ENCODE peak calls at places on chromosome 22, in four cellular contexts. L, F, Z and X are unnamed samples. For H3K4me1, the result is how much of the 10 kb centered on the place peaks cover.

GRCh38 chr22:21455334-21456089 is 11.7 kb upstream of the TMEM191C start:
- DNase-seq in Z (no peak), L (peak), F (peak), X (no peak)

GRCh38 chr22:35766654-35767580 is 49.2 kb downstream of the APOL5 start:
- DNase-seq in L (no peak), Z (no peak), F (no peak), X (no peak)

GRCh38 chr22:49232319-49233067 is 595.2 kb downstream of the BRD1 start:
- DNase-seq in F (no peak), L (peak), Z (no peak), X (no peak)

GRCh38 chr22:46929689-46930225 is 167.3 kb downstream of the TBC1D22A start:
- DNase-seq in F (no peak), Z (no peak), L (no peak), X (peak)

GRCh38 chr22:30667092-30667485 is 586 bp downstream of the DUSP18 start:
- DNase-seq in Z (no peak), F (no peak), L (no peak), X (peak)

GRCh38 chr22:29380032-29380781 is 8.2 kb downstream of the AP1B1 start:
- DNase-seq in F (no peak), Z (no peak), L (no peak), X (peak)

GRCh38 chr22:27299181-27300085 is 502.1 kb downstream of the MN1 start:
- DNase-seq in F (no peak), Z (no peak), L (no peak), X (no peak)

GRCh38 chr22:49995059-49995412 is 17.5 kb downstream of the IL17REL start:
- DNase-seq in F (no peak), L (no peak), Z (no peak), X (no peak)

GRCh38 chr22:22916952-22917290 is 29.3 kb downstream of the IGLL5 start:
- DNase-seq in L (no peak), F (no peak), Z (no peak), X (no peak)

GRCh38 chr22:27815826-27816530 is 14.4 kb upstream of the MN1 start:
- DNase-seq in Z (no peak), F (no peak), L (no peak), X (no peak)

GRCh38 chr22:17077255-17077654 is 7.5 kb upstream of the IL17RA start:
- DNase-seq in Z (no peak), L (no peak), F (no peak), X (peak)

GRCh38 chr22:47355388-47355725 is 592.9 kb downstream of the TBC1D22A start:
- DNase-seq in Z (no peak), F (no peak), L (no peak), X (no peak)

GRCh38 chr22:49203863-49204598 is 623.6 kb downstream of the BRD1 start:
- DNase-seq in Z (no peak), F (no peak), L (peak), X (no peak)

GRCh38 chr22:30047364-30047738 is 32.9 kb upstream of the HORMAD2 start:
- DNase-seq in F (no peak), L (peak), Z (no peak), X (no peak)

GRCh38 chr22:50196256-50196655 is 4.6 kb upstream of the SELENOO start:
- DNase-seq in F (no peak), L (no peak), Z (no peak), X (no peak)

GRCh38 chr22:22576244-22576988 is 17.4 kb upstream of the PRAME start:
- DNase-seq in F (peak), Z (peak), L (peak), X (peak)

GRCh38 chr22:38981005-38981658 is 1.0 kb upstream of the APOBEC3B start:
- DNase-seq in F (no peak), Z (no peak), L (peak), X (peak)

GRCh38 chr22:35842954-35843353 is 125.3 kb downstream of the APOL5 start:
- DNase-seq in Z (no peak), F (no peak), L (peak), X (peak)

GRCh38 chr22:26636296-26636695 is 14.5 kb downstream of the CRYBA4 start:
- DNase-seq in L (no peak), Z (no peak), F (no peak), X (no peak)

DNA sequence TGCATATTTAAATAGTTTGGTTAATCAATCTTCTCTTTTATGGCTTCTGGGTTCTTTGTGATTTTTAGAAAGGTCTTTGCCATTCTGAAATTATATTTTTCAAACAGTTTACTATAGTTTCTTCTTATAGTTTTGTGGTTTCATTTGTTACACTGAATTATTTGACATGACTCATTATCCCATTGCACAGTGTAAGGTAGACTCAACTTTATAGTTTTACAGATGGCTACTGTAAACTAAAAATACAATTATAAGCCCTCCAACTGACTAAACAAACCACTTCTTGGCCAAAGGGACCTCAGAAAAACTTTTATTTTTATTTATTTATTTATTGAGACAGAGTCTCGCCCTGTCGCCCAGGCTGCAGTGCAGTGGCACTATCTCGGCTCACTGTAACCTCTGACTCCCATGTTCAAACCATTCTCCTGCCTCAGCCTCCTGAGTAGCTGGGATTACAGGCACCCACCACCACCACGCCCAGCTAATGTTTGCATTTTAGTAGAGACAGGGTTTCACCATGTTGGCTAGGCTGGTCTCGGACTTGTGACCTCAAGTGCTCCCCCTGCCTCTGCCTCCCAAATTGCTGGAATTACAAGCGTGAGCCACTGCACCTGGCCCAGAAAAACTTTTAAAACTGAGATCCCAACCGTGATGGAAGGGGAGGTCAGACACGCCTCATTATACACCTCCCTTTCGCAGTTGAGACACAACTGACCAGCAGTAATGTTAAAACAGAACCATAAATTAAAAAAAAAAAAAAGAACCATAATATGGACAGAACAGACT is 14.1 kb upstream of the RAC2 start:
- DNase-seq in F (no peak), L (peak), Z (no peak), X (no peak)
- H3K4me1 ChIP-seq in F (under half), L (under half), Z (under half), X (under half)

GRCh38 chr22:43851058-43851978 is 11.0 kb downstream of the SULT4A1 start:
- DNase-seq in F (no peak), Z (no peak), L (peak), X (no peak)
- H3K4me1 ChIP-seq in F (under half), Z (under half), L (under half), X (under half)

GRCh38 chr22:45171830-45172229 is 8.1 kb downstream of the NUP50 start:
- DNase-seq in L (no peak), Z (no peak), F (no peak), X (no peak)

GRCh38 chr22:45164217-45165123 is 745 bp downstream of the NUP50 start:
- DNase-seq in Z (peak), F (peak), L (no peak), X (no peak)

GRCh38 chr22:45166935-45167334 is 3.2 kb downstream of the NUP50 start:
- DNase-seq in L (no peak), F (no peak), Z (no peak), X (no peak)

GRCh38 chr22:45172872-45173585 is 9.3 kb downstream of the NUP50 start:
- DNase-seq in L (no peak), Z (no peak), F (no peak), X (no peak)

DNA sequence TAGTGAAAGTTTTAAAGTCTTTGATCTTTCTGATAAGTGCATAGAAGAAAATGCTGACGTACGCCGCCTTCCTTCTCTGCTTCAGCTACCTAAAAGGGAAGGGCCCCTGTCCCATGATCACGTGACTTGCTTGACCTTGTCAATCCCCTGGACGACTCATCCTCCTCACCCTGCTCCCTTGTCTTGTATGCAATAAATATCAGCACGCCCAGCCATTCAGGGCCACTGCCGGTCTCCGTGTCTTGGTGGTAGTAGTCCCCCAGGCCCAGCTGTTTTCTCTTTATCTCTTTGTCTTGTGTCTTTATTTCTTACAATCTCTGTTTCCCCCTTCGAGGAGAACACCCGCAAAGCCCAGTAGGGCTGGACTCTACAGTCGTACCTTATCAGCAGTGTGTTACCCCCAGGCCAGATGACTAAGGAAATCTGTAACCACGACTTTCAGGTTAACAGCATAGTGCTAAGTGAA is 6.3 kb downstream of the NUP50 start:
- DNase-seq in L (no peak), F (no peak), Z (no peak), X (no peak)
- H3K4me1 ChIP-seq in L (under half), F (under half), Z (under half), X (under half)

GRCh38 chr22:40329466-40329865 is 16.8 kb upstream of the ADSL start:
- DNase-seq in Z (no peak), L (no peak), F (no peak), X (no peak)
- H3K4me1 ChIP-seq in Z (under half), L (under half), F (under half), X (under half)

GRCh38 chr22:37744589-37744988 is 47.7 kb downstream of the TRIOBP start:
- DNase-seq in Z (no peak), F (no peak), L (no peak), X (no peak)
- H3K4me1 ChIP-seq in Z (half or more), F (under half), L (under half), X (under half)